ENCODE peak calls at places on chromosomes 11 and 22, in seven cellular contexts. B is NCI-H1105 treated with DMSO at 0.1 percent for 48 hours, P is tibial artery, K is globus pallidus, W is BJ, D is foreskin fibroblast, Z is hippocampal formation. V is an unnamed sample.

GRCh38 chr22:24289781-24290181 is 19.1 kb downstream of the SPECC1L start:
- DNase-seq in B (no peak), P (peak; percentile 34), K (no peak), W (no peak), D (no peak), Z (no peak), V (no peak)

GRCh38 chr11:103662880-103663279 is 373.6 kb upstream of the DDI1 start:
- DNase-seq in B (no peak), P (no peak), K (peak; percentile 4), W (no peak), D (no peak), Z (no peak), V (peak; percentile 17)

GRCh38 chr22:23522642-23523251 is 57.3 kb downstream of the IGLL1 start:
- DNase-seq in B (no peak), P (peak; percentile 55), K (no peak), W (no peak), D (peak; percentile 18), Z (no peak), V (peak; percentile 6)

GRCh38 chr11:123052884-123053721 is 8.8 kb downstream of the HSPA8 start:
- DNase-seq in B (no peak), P (no peak), K (no peak), W (no peak), D (no peak), Z (no peak), V (no peak)

GRCh38 chr11:45407226-45407625 is 121.1 kb upstream of the SYT13 start:
- DNase-seq in B (no peak), P (no peak), K (no peak), W (no peak), D (no peak), Z (no peak), V (no peak)

GRCh38 chr11:102402556-102402955 is 50.0 kb downstream of the TMEM123 start:
- DNase-seq in B (no peak), P (no peak), K (no peak), W (no peak), D (no peak), Z (no peak), V (no peak)

GRCh38 chr11:85114786-85115185 is 512.4 kb downstream of the DLG2 start:
- DNase-seq in B (no peak), P (no peak), K (no peak), W (no peak), D (no peak), Z (no peak), V (peak; percentile 21)

GRCh38 chr11:116929393-116930090 is 92.1 kb upstream of the APOA1 start:
- DNase-seq in B (no peak), P (no peak), K (no peak), W (no peak), D (no peak), Z (no peak), V (peak; percentile 12)

GRCh38 chr22:21450858-21451331 is 16.3 kb upstream of the TMEM191C start:
- DNase-seq in B (no peak), P (no peak), K (no peak), W (no peak), D (no peak), Z (no peak), V (no peak)

GRCh38 chr11:28400236-28401100 is 292.3 kb downstream of the METTL15 start:
- DNase-seq in B (no peak), P (no peak), K (no peak), W (no peak), D (peak; percentile 38), Z (no peak), V (peak; percentile 90)

GRCh38 chr22:49748514-49748913 is 79.2 kb downstream of the BRD1 start:
- DNase-seq in B (no peak), P (no peak), K (no peak), W (no peak), D (no peak), Z (no peak), V (no peak)

GRCh38 chr11:134001596-134001995 is 44.8 kb upstream of the IGSF9B start:
- DNase-seq in B (no peak), P (no peak), K (no peak), W (no peak), D (no peak), Z (no peak), V (no peak)

GRCh38 chr22:21815958-21816357 is 51.5 kb downstream of the MAPK1 start:
- DNase-seq in B (no peak), P (no peak), K (no peak), W (no peak), D (no peak), Z (no peak), V (no peak)

GRCh38 chr22:22248878-22249277 is 4.3 kb downstream of the VPREB1 start:
- DNase-seq in B (no peak), P (no peak), K (no peak), W (no peak), D (no peak), Z (no peak), V (no peak)

GRCh38 chr11:108685419-108686161 is 20.7 kb downstream of the DDX10 start:
- DNase-seq in B (no peak), P (no peak), K (no peak), W (no peak), D (no peak), Z (no peak), V (peak; percentile 44)

GRCh38 chr11:121451178-121451981 is 734 bp upstream of the SORL1 start:
- DNase-seq in B (no peak), P (no peak), K (no peak), W (no peak), D (no peak), Z (no peak), V (no peak)

GRCh38 chr22:24183321-24184031 is 2.2 kb downstream of the SUSD2 start:
- DNase-seq in B (no peak), P (no peak), K (no peak), W (no peak), D (no peak), Z (no peak), V (no peak)

GRCh38 chr11:69411257-69411924 is 70.1 kb upstream of the LINC01488 start:
- DNase-seq in B (no peak), P (no peak), K (no peak), W (no peak), D (peak; percentile 30), Z (no peak), V (no peak)

GRCh38 chr11:60918251-60918940 is 4.4 kb downstream of the TMEM109 start:
- DNase-seq in B (no peak), P (no peak), K (no peak), W (no peak), D (no peak), Z (no peak), V (no peak)

GRCh38 chr11:12581923-12582322 is 92.3 kb upstream of the TEAD1 start:
- DNase-seq in B (peak; percentile 59), P (no peak), K (no peak), W (peak; percentile 31), D (peak; percentile 71), Z (no peak), V (peak; percentile 95)

GRCh38 chr11:110710520-110711381 is 1.5 kb downstream of the ARHGAP20 start:
- DNase-seq in B (peak; percentile 48), P (peak; percentile 27), K (no peak), W (no peak), D (no peak), Z (no peak), V (peak; percentile 43)

GRCh38 chr22:32469799-32470212 is 4.8 kb upstream of the FBXO7 start:
- DNase-seq in B (peak; percentile 15), P (no peak), K (peak; percentile 61), W (peak; percentile 74), D (peak; percentile 83), Z (no peak), V (peak; percentile 63)

GRCh38 chr22:19900707-19901436 is 40.7 kb upstream of the COMT start:
- DNase-seq in B (no peak), P (no peak), K (no peak), W (no peak), D (no peak), Z (no peak), V (no peak)

GRCh38 chr11:75997273-75997552 is 182.2 kb downstream of the UVRAG start:
- DNase-seq in B (no peak), P (no peak), K (no peak), W (peak; percentile 19), D (no peak), Z (no peak), V (no peak)

GRCh38 chr22:21855715-21856114 is 11.7 kb downstream of the MAPK1 start:
- DNase-seq in B (no peak), P (no peak), K (no peak), W (no peak), D (no peak), Z (peak; percentile 3), V (no peak)

GRCh38 chr22:38942702-38943101 is 14.7 kb upstream of the APOBEC3A start:
- DNase-seq in B (no peak), P (no peak), K (no peak), W (no peak), D (no peak), Z (no peak), V (no peak)

GRCh38 chr11:5808500-5809121 is at the start of gene OR52N2:
- DNase-seq in B (peak; percentile 64), P (peak; percentile 72), K (peak; percentile 66), W (no peak), D (peak; percentile 37), Z (peak; percentile 50), V (peak; percentile 77)

GRCh38 chr22:37624876-37625275 is 14.6 kb upstream of the SH3BP1 start:
- DNase-seq in B (no peak), P (no peak), K (no peak), W (no peak), D (no peak), Z (no peak), V (no peak)

GRCh38 chr22:29570912-29571549 is 9.9 kb downstream of the NIPSNAP1 start:
- DNase-seq in B (no peak), P (no peak), K (no peak), W (no peak), D (no peak), Z (no peak), V (no peak)

GRCh38 chr22:50520826-50521453 is 4.5 kb downstream of the SCO2 start:
- DNase-seq in B (no peak), P (no peak), K (no peak), W (no peak), D (no peak), Z (no peak), V (no peak)

GRCh38 chr11:38835986-38836385 is 2237.9 kb upstream of the RAG2 start:
- DNase-seq in B (no peak), P (no peak), K (no peak), W (no peak), D (no peak), Z (no peak), V (no peak)

GRCh38 chr22:20782083-20782482 is 8.2 kb downstream of the SERPIND1 start:
- DNase-seq in B (no peak), P (no peak), K (no peak), W (no peak), D (no peak), Z (no peak), V (no peak)

GRCh38 chr22:24149191-24149590 is 32.1 kb upstream of the SUSD2 start:
- DNase-seq in B (no peak), P (no peak), K (no peak), W (no peak), D (no peak), Z (no peak), V (no peak)

GRCh38 chr11:45921561-45922424 is 663 bp upstream of the LARGE2 start:
- DNase-seq in B (peak; percentile 91), P (no peak), K (no peak), W (no peak), D (no peak), Z (no peak), V (no peak)

GRCh38 chr22:18136563-18137320 is 13.2 kb upstream of the USP18 start:
- DNase-seq in B (no peak), P (no peak), K (no peak), W (no peak), D (no peak), Z (no peak), V (no peak)

GRCh38 chr22:29040385-29041275 is 21.0 kb downstream of the C22orf31 start:
- DNase-seq in B (peak; percentile 62), P (peak; percentile 70), K (peak; percentile 77), W (peak; percentile 46), D (peak; percentile 79), Z (peak; percentile 55), V (peak; percentile 86)

V was measured in fibroblast of lung.